ENCODE peak calls at places on chromosomes 6 and 20, in six cellular contexts. V, D, A, G, F and O are unnamed samples.

GRCh38 chr6:45031601-45032000 is 296.5 kb upstream of the RUNX2 start:
- DNase-seq in A (no peak), F (no peak), D (no peak), V (no peak), G (no peak), O (no peak)

GRCh38 chr6:168533428-168533827 is 92.4 kb downstream of the SMOC2 start:
- DNase-seq in V (no peak), F (no peak), D (no peak), G (no peak), A (no peak), O (no peak)

GRCh38 chr6:94045473-94045872 is 626.1 kb upstream of the EPHA7 start:
- DNase-seq in D (no peak), F (no peak), V (no peak), G (no peak), A (peak; percentile 86), O (no peak)

GRCh38 chr6:110363748-110364147 is 5.6 kb upstream of the METTL24 start:
- DNase-seq in A (no peak), G (no peak), V (no peak), F (no peak), D (no peak), O (no peak)

GRCh38 chr20:47982574-47983360 is 197.5 kb upstream of the SULF2 start:
- DNase-seq in G (no peak), A (no peak), V (no peak), D (no peak), F (no peak), O (no peak)

GRCh38 chr6:52284131-52284459 is 447 bp downstream of the MCM3 start:
- DNase-seq in A (peak; percentile 90), G (no peak), D (peak; percentile 66), V (no peak), F (no peak), O (peak; percentile 29)

GRCh38 chr20:10115021-10115420 is 80.2 kb downstream of the ANKEF1 start:
- DNase-seq in D (no peak), V (peak; percentile 53), F (no peak), A (no peak), G (no peak), O (no peak)

GRCh38 chr6:49072146-49072545 is 390.9 kb downstream of the MMUT start:
- DNase-seq in V (no peak), A (no peak), D (no peak), F (no peak), G (no peak), O (no peak)

GRCh38 chr6:94562846-94563245 is 1014.5 kb upstream of the MANEA start:
- DNase-seq in V (no peak), D (no peak), F (no peak), A (no peak), G (no peak), O (no peak)

GRCh38 chr20:20837574-20838021 is 125.2 kb upstream of the RALGAPA2 start:
- DNase-seq in G (no peak), D (peak; percentile 80), A (peak; percentile 77), V (no peak), F (no peak), O (peak; percentile 36)

GRCh38 chr6:64010646-64011045 is 375.0 kb downstream of the PHF3 start:
- DNase-seq in D (no peak), V (no peak), F (no peak), G (no peak), A (no peak), O (no peak)

GRCh38 chr6:64014581-64014980 is 379.0 kb downstream of the PHF3 start:
- DNase-seq in A (no peak), F (no peak), G (no peak), D (no peak), V (no peak), O (no peak)

GRCh38 chr6:64013061-64013410 is 377.4 kb downstream of the PHF3 start:
- DNase-seq in F (no peak), V (no peak), A (no peak), G (no peak), D (no peak), O (no peak)

GRCh38 chr6:64010010-64010409 is 374.4 kb downstream of the PHF3 start:
- DNase-seq in G (no peak), V (no peak), F (no peak), A (peak; percentile 9), D (no peak), O (no peak)

GRCh38 chr6:64012351-64013060 is 376.9 kb downstream of the PHF3 start:
- DNase-seq in G (no peak), A (peak; percentile 73), D (peak; percentile 54), V (peak; percentile 7), F (no peak), O (no peak)
- TF ChIP-seq CTCF in G (no peak), A (peak; percentile 85), D (peak; percentile 68), V (peak; percentile 77), F (no peak), O (peak; percentile 56)

GRCh38 chr6:89966913-89967312 is 72.6 kb downstream of the GJA10 start:
- DNase-seq in G (no peak), D (no peak), V (no peak), A (no peak), F (no peak), O (no peak)
- H3K27ac ChIP-seq in G (no peak overlapping the region), D (no peak overlapping the region), V (no peak overlapping the region), A (no peak overlapping the region), F (no peak overlapping the region), O (no peak overlapping the region)

GRCh38 chr6:136341967-136342366 is 52.3 kb upstream of the BCLAF1 start:
- DNase-seq in D (no peak), V (no peak), G (no peak), F (no peak), A (no peak), O (no peak)
- TF ChIP-seq CTCF in D (no peak), V (no peak), G (no peak), F (no peak), A (no peak), O (no peak)

GRCh38 chr6:22789315-22789714 is 219.9 kb downstream of the HDGFL1 start:
- DNase-seq in V (no peak), A (no peak), D (no peak), F (no peak), G (no peak), O (no peak)

GRCh38 chr6:22788038-22788437 is 218.7 kb downstream of the HDGFL1 start:
- DNase-seq in G (no peak), D (no peak), A (no peak), V (no peak), F (no peak), O (no peak)

GRCh38 chr6:22784611-22785010 is 215.2 kb downstream of the HDGFL1 start:
- DNase-seq in V (no peak), A (peak; percentile 33), D (no peak), G (no peak), F (no peak), O (no peak)

GRCh38 chr6:22783921-22784320 is 214.6 kb downstream of the HDGFL1 start:
- DNase-seq in G (no peak), F (no peak), V (no peak), D (no peak), A (no peak), O (no peak)

DNA sequence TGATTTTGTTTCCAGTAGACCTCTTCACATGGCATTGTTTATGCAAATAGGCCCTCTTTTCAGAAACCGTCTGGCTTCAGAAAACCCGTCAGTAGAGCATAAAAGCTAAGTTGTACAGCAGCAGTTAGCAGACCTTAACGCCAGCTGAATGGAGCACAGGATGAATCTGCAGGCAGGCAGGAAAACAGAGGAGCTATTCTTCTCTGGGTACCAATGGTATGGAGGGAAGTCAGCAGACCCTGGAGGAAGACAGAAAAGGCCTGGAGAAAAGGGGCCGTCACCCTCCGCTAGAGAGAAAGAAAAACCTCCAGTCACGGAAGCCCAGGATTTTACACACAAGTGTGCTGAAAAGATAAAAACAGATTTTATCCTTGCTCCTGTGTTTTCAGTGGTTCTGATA is 215.7 kb downstream of the HDGFL1 start:
- DNase-seq in V (no peak), D (no peak), F (no peak), G (no peak), A (peak; percentile 72), O (no peak)
- H3K27ac ChIP-seq in V (no peak overlapping the region), D (no peak overlapping the region), F (no peak overlapping the region), G (no peak overlapping the region), A (peak overlapping the region; percentile 75), O (no peak overlapping the region)